ENCODE peak calls at places on chromosomes 12 and 14, in nine cellular contexts. One of them, this sample, is unnamed.

GRCh38 chr12:2052861-2053674 is at the start of gene CACNA1C:
- DNase-seq in PC-3: no peak
- DNase-seq in Panc1: no peak
- DNase-seq in neuronal stem cell: peak; percentile 68
- DNase-seq in lung: no peak
- DNase-seq in sigmoid colon: peak; percentile 86
- DNase-seq in spleen: peak; percentile 82
- DNase-seq in stomach: peak; percentile 34
- DNase-seq in mucosa of descending colon: peak; percentile 51
- DNase-seq in this sample: peak; percentile 64

GRCh38 chr12:47775100-47775911 is 2.3 kb downstream of the SLC48A1 start:
- DNase-seq in PC-3: peak; percentile 60
- DNase-seq in lung: no peak
- DNase-seq in mucosa of descending colon: no peak
- DNase-seq in spleen: peak; percentile 75
- DNase-seq in neuronal stem cell: no peak
- DNase-seq in Panc1: no peak
- DNase-seq in sigmoid colon: peak; percentile 69
- DNase-seq in stomach: no peak
- DNase-seq in this sample: no peak

GRCh38 chr14:104558231-104559042 is 21.1 kb upstream of the C14orf180 start:
- DNase-seq in PC-3: no peak
- DNase-seq in mucosa of descending colon: no peak
- DNase-seq in lung: no peak
- DNase-seq in spleen: no peak
- DNase-seq in sigmoid colon: no peak
- DNase-seq in neuronal stem cell: no peak
- DNase-seq in stomach: no peak
- DNase-seq in Panc1: no peak
- DNase-seq in this sample: no peak

GRCh38 chr12:97075583-97076268 is 168.7 kb downstream of the NEDD1 start:
- DNase-seq in PC-3: no peak
- DNase-seq in Panc1: no peak
- DNase-seq in lung: no peak
- DNase-seq in sigmoid colon: no peak
- DNase-seq in stomach: no peak
- DNase-seq in mucosa of descending colon: no peak
- DNase-seq in spleen: no peak
- DNase-seq in neuronal stem cell: peak; percentile 23
- DNase-seq in this sample: no peak

GRCh38 chr14:92638904-92639303 is 109.5 kb downstream of the LGMN start:
- DNase-seq in lung: no peak
- DNase-seq in sigmoid colon: no peak
- DNase-seq in mucosa of descending colon: no peak
- DNase-seq in neuronal stem cell: no peak
- DNase-seq in spleen: peak; percentile 61
- DNase-seq in Panc1: no peak
- DNase-seq in stomach: no peak
- DNase-seq in PC-3: no peak
- DNase-seq in this sample: no peak

GRCh38 chr12:19657401-19657800 is 218.1 kb downstream of the AEBP2 start:
- DNase-seq in stomach: no peak
- DNase-seq in mucosa of descending colon: no peak
- DNase-seq in PC-3: no peak
- DNase-seq in neuronal stem cell: no peak
- DNase-seq in Panc1: no peak
- DNase-seq in sigmoid colon: no peak
- DNase-seq in spleen: no peak
- DNase-seq in lung: no peak
- DNase-seq in this sample: no peak

GRCh38 chr12:68137278-68137930 is 22.1 kb downstream of the IFNG start:
- DNase-seq in lung: no peak
- DNase-seq in sigmoid colon: no peak
- DNase-seq in mucosa of descending colon: no peak
- DNase-seq in neuronal stem cell: no peak
- DNase-seq in PC-3: no peak
- DNase-seq in stomach: no peak
- DNase-seq in spleen: no peak
- DNase-seq in Panc1: no peak
- DNase-seq in this sample: no peak

GRCh38 chr12:123225443-123225842 is 7.5 kb downstream of the MPHOSPH9 start:
- DNase-seq in stomach: no peak
- DNase-seq in Panc1: no peak
- DNase-seq in neuronal stem cell: no peak
- DNase-seq in PC-3: no peak
- DNase-seq in spleen: no peak
- DNase-seq in lung: no peak
- DNase-seq in mucosa of descending colon: no peak
- DNase-seq in sigmoid colon: no peak
- DNase-seq in this sample: no peak

GRCh38 chr14:60249321-60250251 is 565 bp downstream of the PPM1A start:
- DNase-seq in neuronal stem cell: peak; percentile 81
- DNase-seq in stomach: peak; percentile 75
- DNase-seq in lung: peak; percentile 71
- DNase-seq in mucosa of descending colon: peak; percentile 73
- DNase-seq in Panc1: no peak
- DNase-seq in PC-3: peak; percentile 88
- DNase-seq in spleen: peak; percentile 95
- DNase-seq in sigmoid colon: peak; percentile 83
- DNase-seq in this sample: peak; percentile 62

GRCh38 chr14:86462193-86462592 is 932.2 kb downstream of the FLRT2 start:
- DNase-seq in Panc1: no peak
- DNase-seq in sigmoid colon: no peak
- DNase-seq in lung: no peak
- DNase-seq in mucosa of descending colon: peak; percentile 36
- DNase-seq in neuronal stem cell: no peak
- DNase-seq in PC-3: peak; percentile 26
- DNase-seq in stomach: no peak
- DNase-seq in spleen: no peak
- DNase-seq in this sample: no peak

GRCh38 chr12:52155048-52155868 is 36.6 kb downstream of the KRT80 start:
- DNase-seq in lung: no peak
- DNase-seq in stomach: no peak
- DNase-seq in PC-3: peak; percentile 52
- DNase-seq in Panc1: no peak
- DNase-seq in mucosa of descending colon: peak; percentile 67
- DNase-seq in sigmoid colon: no peak
- DNase-seq in spleen: peak; percentile 55
- DNase-seq in neuronal stem cell: no peak
- DNase-seq in this sample: peak; percentile 69

GRCh38 chr12:52119398-52120254 is 40.1 kb downstream of the SMIM41 start:
- DNase-seq in mucosa of descending colon: peak; percentile 65
- DNase-seq in sigmoid colon: no peak
- DNase-seq in stomach: peak; percentile 77
- DNase-seq in lung: peak; percentile 54
- DNase-seq in spleen: peak; percentile 83
- DNase-seq in Panc1: no peak
- DNase-seq in PC-3: peak; percentile 67
- DNase-seq in neuronal stem cell: peak; percentile 64
- DNase-seq in this sample: no peak

GRCh38 chr12:22474970-22475720 is 69.2 kb downstream of the C2CD5 start:
- DNase-seq in spleen: no peak
- DNase-seq in Panc1: no peak
- DNase-seq in lung: no peak
- DNase-seq in sigmoid colon: no peak
- DNase-seq in mucosa of descending colon: no peak
- DNase-seq in stomach: no peak
- DNase-seq in PC-3: no peak
- DNase-seq in neuronal stem cell: no peak
- DNase-seq in this sample: no peak

GRCh38 chr12:74794522-74794921 is 256.9 kb downstream of the ATXN7L3B start:
- DNase-seq in PC-3: peak; percentile 47
- DNase-seq in lung: no peak
- DNase-seq in neuronal stem cell: no peak
- DNase-seq in mucosa of descending colon: no peak
- DNase-seq in stomach: no peak
- DNase-seq in sigmoid colon: no peak
- DNase-seq in Panc1: no peak
- DNase-seq in spleen: no peak
- DNase-seq in this sample: no peak

GRCh38 chr14:94613720-94614644 is 1.8 kb downstream of the SERPINA3 start:
- DNase-seq in stomach: no peak
- DNase-seq in lung: no peak
- DNase-seq in Panc1: no peak
- DNase-seq in spleen: peak; percentile 44
- DNase-seq in neuronal stem cell: no peak
- DNase-seq in PC-3: no peak
- DNase-seq in mucosa of descending colon: no peak
- DNase-seq in sigmoid colon: peak; percentile 59
- DNase-seq in this sample: no peak

GRCh38 chr12:97169922-97170321 is 262.9 kb downstream of the NEDD1 start:
- DNase-seq in PC-3: no peak
- DNase-seq in stomach: no peak
- DNase-seq in Panc1: no peak
- DNase-seq in spleen: no peak
- DNase-seq in mucosa of descending colon: no peak
- DNase-seq in lung: no peak
- DNase-seq in neuronal stem cell: no peak
- DNase-seq in sigmoid colon: no peak
- DNase-seq in this sample: no peak

GRCh38 chr14:67525389-67525788 is 7.7 kb upstream of the PLEKHH1 start:
- DNase-seq in spleen: no peak
- DNase-seq in sigmoid colon: no peak
- DNase-seq in stomach: no peak
- DNase-seq in Panc1: no peak
- DNase-seq in neuronal stem cell: no peak
- DNase-seq in PC-3: no peak
- DNase-seq in mucosa of descending colon: no peak
- DNase-seq in lung: no peak
- DNase-seq in this sample: no peak

GRCh38 chr12:48800971-48801370 is 12.1 kb upstream of the ADCY6 start:
- DNase-seq in spleen: no peak
- DNase-seq in stomach: no peak
- DNase-seq in mucosa of descending colon: no peak
- DNase-seq in PC-3: no peak
- DNase-seq in Panc1: no peak
- DNase-seq in lung: no peak
- DNase-seq in neuronal stem cell: no peak
- DNase-seq in sigmoid colon: no peak
- DNase-seq in this sample: no peak

GRCh38 chr12:1606021-1606622 is 11.7 kb upstream of the FBXL14 start:
- DNase-seq in neuronal stem cell: no peak
- DNase-seq in stomach: peak; percentile 96
- DNase-seq in lung: peak; percentile 92
- DNase-seq in sigmoid colon: peak; percentile 97
- DNase-seq in PC-3: peak; percentile 92
- DNase-seq in mucosa of descending colon: peak; percentile 93
- DNase-seq in Panc1: peak; percentile 77
- DNase-seq in spleen: peak; percentile 89
- DNase-seq in this sample: peak; percentile 95

GRCh38 chr14:33932526-33933292 is 18.2 kb downstream of the EGLN3 start:
- DNase-seq in stomach: no peak
- DNase-seq in lung: no peak
- DNase-seq in neuronal stem cell: peak; percentile 76
- DNase-seq in Panc1: no peak
- DNase-seq in mucosa of descending colon: no peak
- DNase-seq in spleen: no peak
- DNase-seq in sigmoid colon: no peak
- DNase-seq in PC-3: peak; percentile 28
- DNase-seq in this sample: no peak

GRCh38 chr12:59929091-59929490 is 333.3 kb downstream of the SLC16A7 start:
- DNase-seq in lung: no peak
- DNase-seq in Panc1: no peak
- DNase-seq in PC-3: peak; percentile 83
- DNase-seq in neuronal stem cell: no peak
- DNase-seq in mucosa of descending colon: no peak
- DNase-seq in sigmoid colon: no peak
- DNase-seq in stomach: peak; percentile 25
- DNase-seq in spleen: no peak
- DNase-seq in this sample: no peak

GRCh38 chr12:131916306-131917138 is 12.6 kb upstream of the PUS1 start:
- DNase-seq in PC-3: no peak
- DNase-seq in sigmoid colon: no peak
- DNase-seq in spleen: no peak
- DNase-seq in neuronal stem cell: no peak
- DNase-seq in stomach: no peak
- DNase-seq in mucosa of descending colon: no peak
- DNase-seq in lung: no peak
- DNase-seq in Panc1: no peak
- DNase-seq in this sample: no peak
- H3K36me3 ChIP-seq in PC-3: peaks cover 37% of the 10 kb centered on the region
- H3K36me3 ChIP-seq in sigmoid colon: peaks cover 94% of the 10 kb centered on the region
- H3K36me3 ChIP-seq in spleen: peaks cover 82% of the 10 kb centered on the region
- H3K36me3 ChIP-seq in neuronal stem cell: peaks cover 51% of the 10 kb centered on the region
- H3K36me3 ChIP-seq in stomach: peaks cover 84% of the 10 kb centered on the region
- H3K36me3 ChIP-seq in mucosa of descending colon: no peaks in the 10 kb centered on the region
- H3K36me3 ChIP-seq in lung: peaks cover 79% of the 10 kb centered on the region
- H3K36me3 ChIP-seq in Panc1: no peaks in the 10 kb centered on the region
- H3K36me3 ChIP-seq in this sample: peaks cover 18% of the 10 kb centered on the region

DNA sequence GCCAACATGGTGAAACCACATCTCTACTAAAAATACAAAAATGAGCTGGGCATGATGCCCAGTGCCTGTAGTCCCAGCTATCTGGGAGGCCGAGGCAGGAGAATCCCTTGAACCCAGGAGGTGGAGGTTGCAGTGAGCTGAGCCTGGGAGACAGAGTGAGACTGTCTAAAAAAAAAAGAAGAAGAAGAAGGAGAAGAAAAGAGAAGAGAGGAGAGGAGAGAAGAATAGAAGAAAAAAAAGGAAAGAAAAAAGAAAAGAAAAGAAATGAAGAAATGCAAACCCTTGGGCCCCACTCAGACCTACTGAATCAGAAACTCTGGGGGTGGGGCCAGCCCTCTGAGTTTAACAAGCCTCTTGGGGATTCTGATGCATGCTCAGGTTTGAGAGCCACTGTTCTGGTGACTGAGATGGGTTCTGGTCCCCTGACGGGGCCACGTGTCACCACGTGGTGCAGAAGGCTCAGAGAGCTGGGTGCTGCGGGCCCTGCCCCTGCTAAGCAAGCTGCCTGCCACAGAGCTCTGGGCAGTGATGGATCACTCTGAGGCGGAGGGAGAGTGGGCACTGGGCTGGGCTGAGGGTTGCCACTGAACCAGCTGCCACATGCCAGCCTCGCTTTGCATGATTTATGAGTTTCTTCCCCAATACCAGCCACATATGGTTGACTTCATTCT is 37.5 kb downstream of the ERH start:
- DNase-seq in lung: no peak
- DNase-seq in sigmoid colon: no peak
- DNase-seq in PC-3: no peak
- DNase-seq in neuronal stem cell: no peak
- DNase-seq in spleen: no peak
- DNase-seq in Panc1: no peak
- DNase-seq in stomach: no peak
- DNase-seq in mucosa of descending colon: no peak
- DNase-seq in this sample: no peak
- H3K4me1 ChIP-seq in lung: peaks cover 2% of the 10 kb centered on the region
- H3K4me1 ChIP-seq in sigmoid colon: peaks cover 8% of the 10 kb centered on the region
- H3K4me1 ChIP-seq in PC-3: peaks cover 6% of the 10 kb centered on the region
- H3K4me1 ChIP-seq in neuronal stem cell: peaks cover 3% of the 10 kb centered on the region
- H3K4me1 ChIP-seq in spleen: no peaks in the 10 kb centered on the region
- H3K4me1 ChIP-seq in Panc1: no peaks in the 10 kb centered on the region
- H3K4me1 ChIP-seq in stomach: no peaks in the 10 kb centered on the region
- H3K4me1 ChIP-seq in mucosa of descending colon: no peaks in the 10 kb centered on the region
- H3K4me1 ChIP-seq in this sample: peaks cover 2% of the 10 kb centered on the region

GRCh38 chr12:132729541-132730320 is 19.1 kb downstream of the PGAM5 start:
- DNase-seq in PC-3: peak; percentile 23
- DNase-seq in spleen: no peak
- DNase-seq in Panc1: no peak
- DNase-seq in neuronal stem cell: no peak
- DNase-seq in stomach: no peak
- DNase-seq in sigmoid colon: no peak
- DNase-seq in lung: no peak
- DNase-seq in mucosa of descending colon: no peak
- DNase-seq in this sample: no peak
- H3K36me3 ChIP-seq in PC-3: peaks cover 67% of the 10 kb centered on the region
- H3K36me3 ChIP-seq in spleen: peaks cover 79% of the 10 kb centered on the region
- H3K36me3 ChIP-seq in Panc1: peaks cover 28% of the 10 kb centered on the region
- H3K36me3 ChIP-seq in neuronal stem cell: peaks cover 77% of the 10 kb centered on the region
- H3K36me3 ChIP-seq in stomach: peaks cover 93% of the 10 kb centered on the region
- H3K36me3 ChIP-seq in sigmoid colon: peaks cover 96% of the 10 kb centered on the region
- H3K36me3 ChIP-seq in lung: peaks cover 71% of the 10 kb centered on the region
- H3K36me3 ChIP-seq in mucosa of descending colon: peaks cover 16% of the 10 kb centered on the region
- H3K36me3 ChIP-seq in this sample: peaks cover 25% of the 10 kb centered on the region

GRCh38 chr14:24094839-24095195 is 706 bp downstream of the PCK2 start:
- DNase-seq in Panc1: no peak
- DNase-seq in neuronal stem cell: no peak
- DNase-seq in PC-3: no peak
- DNase-seq in spleen: peak; percentile 83
- DNase-seq in mucosa of descending colon: peak; percentile 40
- DNase-seq in lung: no peak
- DNase-seq in sigmoid colon: no peak
- DNase-seq in stomach: no peak
- DNase-seq in this sample: no peak
- H3K4me1 ChIP-seq in Panc1: peaks cover 5% of the 10 kb centered on the region
- H3K4me1 ChIP-seq in neuronal stem cell: peaks cover 14% of the 10 kb centered on the region
- H3K4me1 ChIP-seq in PC-3: peaks cover 9% of the 10 kb centered on the region
- H3K4me1 ChIP-seq in spleen: peaks cover 49% of the 10 kb centered on the region
- H3K4me1 ChIP-seq in mucosa of descending colon: peaks cover 31% of the 10 kb centered on the region
- H3K4me1 ChIP-seq in lung: peaks cover 10% of the 10 kb centered on the region
- H3K4me1 ChIP-seq in sigmoid colon: peaks cover 11% of the 10 kb centered on the region
- H3K4me1 ChIP-seq in stomach: peaks cover 10% of the 10 kb centered on the region
- H3K4me1 ChIP-seq in this sample: no peaks in the 10 kb centered on the region

This sample was measured in prostate gland.